ENCODE peak calls at places on chromosomes 2 and 18, in six cellular contexts. One of them, this sample, is unnamed. For H3K27me3, the result is how much of the 10 kb centered on the place peaks cover.

GRCh38 chr2:188495990-188496431 is 204.3 kb downstream of the GULP1 start:
- DNase-seq in H1: no peak
- DNase-seq in trophoblast cell: peak
- DNase-seq in mammary epithelial cell: peak
- DNase-seq in heart right ventricle: no peak
- DNase-seq in tibial artery: no peak
- DNase-seq in this sample: no peak

GRCh38 chr2:39139511-39140237 is 18.8 kb upstream of the SOS1 start:
- DNase-seq in mammary epithelial cell: no peak
- DNase-seq in trophoblast cell: peak
- DNase-seq in heart right ventricle: no peak
- DNase-seq in tibial artery: no peak
- DNase-seq in H1: no peak
- DNase-seq in this sample: no peak

GRCh38 chr2:44943031-44943692 is 1.7 kb downstream of the SIX3 start:
- DNase-seq in H1: no peak
- DNase-seq in tibial artery: no peak
- DNase-seq in trophoblast cell: no peak
- DNase-seq in heart right ventricle: no peak
- DNase-seq in mammary epithelial cell: no peak
- DNase-seq in this sample: no peak

GRCh38 chr2:67625178-67625577 is 228.0 kb downstream of the ETAA1 start:
- DNase-seq in heart right ventricle: no peak
- DNase-seq in trophoblast cell: no peak
- DNase-seq in tibial artery: no peak
- DNase-seq in mammary epithelial cell: no peak
- DNase-seq in H1: no peak
- DNase-seq in this sample: no peak

GRCh38 chr2:204973546-204974071 is 428.3 kb downstream of the PARD3B start:
- DNase-seq in tibial artery: no peak
- DNase-seq in mammary epithelial cell: no peak
- DNase-seq in heart right ventricle: no peak
- DNase-seq in H1: no peak
- DNase-seq in trophoblast cell: no peak
- DNase-seq in this sample: no peak

GRCh38 chr2:220503446-220503845 is 876.0 kb downstream of the SLC4A3 start:
- DNase-seq in trophoblast cell: no peak
- DNase-seq in tibial artery: no peak
- DNase-seq in mammary epithelial cell: no peak
- DNase-seq in H1: no peak
- DNase-seq in heart right ventricle: no peak
- DNase-seq in this sample: no peak

GRCh38 chr2:42169869-42170465 is 814 bp downstream of the EML4 start:
- DNase-seq in heart right ventricle: no peak
- DNase-seq in tibial artery: no peak
- DNase-seq in H1: no peak
- DNase-seq in mammary epithelial cell: no peak
- DNase-seq in trophoblast cell: no peak
- DNase-seq in this sample: no peak

GRCh38 chr18:48983793-48984437 is 33.1 kb upstream of the SMAD7 start:
- DNase-seq in mammary epithelial cell: no peak
- DNase-seq in H1: no peak
- DNase-seq in tibial artery: no peak
- DNase-seq in trophoblast cell: no peak
- DNase-seq in heart right ventricle: no peak
- DNase-seq in this sample: no peak

GRCh38 chr2:108324531-108325256 is 36.0 kb downstream of the SULT1C2 start:
- DNase-seq in mammary epithelial cell: peak
- DNase-seq in heart right ventricle: no peak
- DNase-seq in tibial artery: no peak
- DNase-seq in H1: no peak
- DNase-seq in trophoblast cell: no peak
- DNase-seq in this sample: no peak

DNA sequence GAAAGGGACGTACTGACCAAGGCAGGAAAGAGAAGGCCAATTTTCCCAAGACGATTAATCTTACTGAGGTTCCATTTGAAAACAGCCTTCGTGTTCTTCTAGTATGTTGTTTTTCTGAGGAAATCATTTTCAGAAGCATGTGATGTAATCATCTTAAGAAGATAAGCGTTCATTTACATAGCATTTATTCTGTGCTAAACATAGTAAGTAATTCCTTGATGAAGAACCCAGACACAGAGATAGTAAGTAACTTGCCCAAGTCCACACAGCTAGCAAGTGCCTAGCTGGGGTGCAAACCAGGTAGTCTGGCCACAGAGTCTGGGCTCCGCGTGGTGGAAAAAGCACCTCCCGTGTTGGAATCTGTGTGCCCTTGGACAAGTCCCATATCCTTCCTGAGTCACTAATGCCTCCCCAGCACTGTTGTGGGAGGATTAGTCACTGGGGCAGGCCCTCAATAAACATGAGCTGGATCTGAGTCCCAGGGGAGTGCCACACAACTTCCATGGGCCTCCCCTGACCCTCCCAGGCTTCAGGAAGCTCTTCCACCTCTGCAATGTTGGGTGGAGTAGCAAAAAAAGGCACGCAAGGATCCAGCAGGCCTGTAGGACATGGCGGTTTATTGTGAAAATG is 26.9 kb upstream of the ASAP2 start:
- DNase-seq in trophoblast cell: peak
- DNase-seq in heart right ventricle: peak
- DNase-seq in mammary epithelial cell: peak
- DNase-seq in tibial artery: peak
- DNase-seq in H1: no peak
- DNase-seq in this sample: peak
- H3K4me3 ChIP-seq in trophoblast cell: no peak
- H3K4me3 ChIP-seq in heart right ventricle: no peak
- H3K4me3 ChIP-seq in mammary epithelial cell: no peak
- H3K4me3 ChIP-seq in tibial artery: no peak
- H3K4me3 ChIP-seq in H1: no peak
- H3K4me3 ChIP-seq in this sample: no peak

GRCh38 chr18:57430983-57431382 is 4.2 kb upstream of the ONECUT2 start:
- DNase-seq in mammary epithelial cell: no peak
- DNase-seq in H1: no peak
- DNase-seq in heart right ventricle: no peak
- DNase-seq in tibial artery: no peak
- DNase-seq in trophoblast cell: no peak
- DNase-seq in this sample: no peak

GRCh38 chr18:57430166-57430958 is 4.8 kb upstream of the ONECUT2 start:
- DNase-seq in heart right ventricle: no peak
- DNase-seq in tibial artery: no peak
- DNase-seq in H1: no peak
- DNase-seq in mammary epithelial cell: no peak
- DNase-seq in trophoblast cell: no peak
- DNase-seq in this sample: no peak

GRCh38 chr18:57431512-57432080 is 3.6 kb upstream of the ONECUT2 start:
- DNase-seq in tibial artery: no peak
- DNase-seq in trophoblast cell: no peak
- DNase-seq in mammary epithelial cell: no peak
- DNase-seq in H1: no peak
- DNase-seq in heart right ventricle: no peak
- DNase-seq in this sample: no peak

GRCh38 chr18:57428221-57429150 is 6.7 kb upstream of the ONECUT2 start:
- DNase-seq in trophoblast cell: no peak
- DNase-seq in heart right ventricle: no peak
- DNase-seq in H1: no peak
- DNase-seq in mammary epithelial cell: no peak
- DNase-seq in tibial artery: no peak
- DNase-seq in this sample: no peak

GRCh38 chr18:57429607-57430165 is 5.5 kb upstream of the ONECUT2 start:
- DNase-seq in tibial artery: no peak
- DNase-seq in H1: no peak
- DNase-seq in heart right ventricle: no peak
- DNase-seq in mammary epithelial cell: no peak
- DNase-seq in trophoblast cell: no peak
- DNase-seq in this sample: no peak
- H3K27me3 ChIP-seq in tibial artery: under half
- H3K27me3 ChIP-seq in H1: half or more
- H3K27me3 ChIP-seq in heart right ventricle: half or more
- H3K27me3 ChIP-seq in mammary epithelial cell: half or more
- H3K27me3 ChIP-seq in trophoblast cell: half or more
- H3K27me3 ChIP-seq in this sample: under half

GRCh38 chr18:33708876-33709275 is 130.9 kb downstream of the ASXL3 start:
- DNase-seq in mammary epithelial cell: no peak
- DNase-seq in trophoblast cell: no peak
- DNase-seq in heart right ventricle: no peak
- DNase-seq in H1: no peak
- DNase-seq in tibial artery: no peak
- DNase-seq in this sample: no peak

GRCh38 chr18:33716061-33716683 is 138.2 kb downstream of the ASXL3 start:
- DNase-seq in H1: no peak
- DNase-seq in heart right ventricle: no peak
- DNase-seq in mammary epithelial cell: no peak
- DNase-seq in tibial artery: no peak
- DNase-seq in trophoblast cell: no peak
- DNase-seq in this sample: no peak

GRCh38 chr18:33706391-33706790 is 128.4 kb downstream of the ASXL3 start:
- DNase-seq in trophoblast cell: no peak
- DNase-seq in H1: no peak
- DNase-seq in mammary epithelial cell: no peak
- DNase-seq in heart right ventricle: no peak
- DNase-seq in tibial artery: no peak
- DNase-seq in this sample: no peak

GRCh38 chr18:33711514-33711913 is 133.5 kb downstream of the ASXL3 start:
- DNase-seq in tibial artery: no peak
- DNase-seq in trophoblast cell: no peak
- DNase-seq in H1: no peak
- DNase-seq in mammary epithelial cell: no peak
- DNase-seq in heart right ventricle: no peak
- DNase-seq in this sample: no peak

DNA sequence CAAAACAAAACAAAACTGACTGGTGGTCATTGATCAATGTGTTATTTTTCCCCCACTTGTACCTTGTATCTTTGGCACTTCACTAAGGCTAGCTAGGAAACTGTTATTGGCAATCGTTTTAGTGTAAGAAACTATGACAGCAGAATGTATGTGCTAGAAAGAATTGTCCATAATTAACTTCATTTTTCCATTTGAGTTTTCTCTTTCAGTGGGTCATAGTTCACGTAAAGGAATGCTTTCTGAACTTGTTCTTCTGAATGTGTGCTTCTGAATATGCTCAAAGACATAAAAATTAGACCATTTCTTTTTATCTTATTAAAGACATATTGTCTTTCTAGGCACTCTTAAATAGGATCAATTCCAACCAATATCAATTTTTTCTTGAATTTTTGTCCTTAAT is 132.2 kb downstream of the ASXL3 start:
- DNase-seq in H1: no peak
- DNase-seq in tibial artery: no peak
- DNase-seq in mammary epithelial cell: no peak
- DNase-seq in heart right ventricle: no peak
- DNase-seq in trophoblast cell: no peak
- DNase-seq in this sample: no peak
- H3K4me3 ChIP-seq in H1: no peak
- H3K4me3 ChIP-seq in tibial artery: no peak
- H3K4me3 ChIP-seq in mammary epithelial cell: no peak
- H3K4me3 ChIP-seq in heart right ventricle: no peak
- H3K4me3 ChIP-seq in trophoblast cell: no peak
- H3K4me3 ChIP-seq in this sample: no peak

DNA sequence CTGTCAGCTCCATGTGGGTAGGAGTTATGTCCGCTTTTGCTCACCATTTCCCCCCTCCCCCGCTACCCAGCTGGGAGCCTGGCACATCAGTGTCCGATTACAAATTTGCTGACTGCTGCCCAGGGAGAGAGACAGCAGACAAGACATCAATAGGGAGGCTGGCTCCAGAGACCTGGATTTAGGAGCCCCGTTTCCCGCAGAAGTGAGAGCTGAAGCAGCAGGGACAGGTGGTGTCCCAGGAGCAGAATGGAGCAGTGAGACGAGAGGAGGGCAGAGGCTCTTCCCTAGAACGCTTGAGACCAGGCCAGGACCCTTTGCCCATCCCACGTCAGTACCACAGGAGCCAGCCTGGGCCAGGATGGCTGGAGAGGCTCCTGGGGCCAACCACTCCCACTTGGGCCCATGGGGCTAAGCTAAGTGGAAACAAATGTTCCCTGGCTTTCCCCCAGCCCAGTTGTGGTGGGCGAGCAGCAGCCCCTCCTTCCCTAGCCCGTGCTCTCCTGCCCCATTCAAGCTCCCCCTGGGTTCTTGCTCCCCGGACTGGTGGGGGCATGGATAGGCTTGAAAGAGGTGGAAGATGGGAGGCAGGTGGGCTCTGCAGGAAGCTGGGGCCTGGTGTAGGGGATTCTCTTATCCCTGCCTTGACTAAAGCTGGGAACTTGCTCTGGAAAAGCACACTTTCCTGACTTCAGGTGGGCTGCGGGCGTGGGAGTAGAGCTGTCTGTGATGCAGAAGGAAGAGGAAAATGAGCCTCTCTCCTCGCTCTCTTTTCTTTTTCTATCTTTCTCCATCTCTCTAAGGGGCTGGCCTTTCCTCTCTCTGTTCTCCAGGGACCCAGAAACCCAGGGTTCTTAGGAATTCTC is 4.1 kb upstream of the WNT6 start:
- DNase-seq in heart right ventricle: no peak
- DNase-seq in tibial artery: peak
- DNase-seq in trophoblast cell: no peak
- DNase-seq in H1: no peak
- DNase-seq in mammary epithelial cell: no peak
- DNase-seq in this sample: no peak
- H3K27me3 ChIP-seq in heart right ventricle: half or more
- H3K27me3 ChIP-seq in tibial artery: under half
- H3K27me3 ChIP-seq in trophoblast cell: under half
- H3K27me3 ChIP-seq in H1: half or more
- H3K27me3 ChIP-seq in mammary epithelial cell: under half
- H3K27me3 ChIP-seq in this sample: under half

GRCh38 chr2:118479020-118479419 is 368.4 kb downstream of the EN1 start:
- DNase-seq in heart right ventricle: no peak
- DNase-seq in tibial artery: no peak
- DNase-seq in mammary epithelial cell: no peak
- DNase-seq in H1: no peak
- DNase-seq in trophoblast cell: no peak
- DNase-seq in this sample: no peak
- H3K4me3 ChIP-seq in heart right ventricle: no peak
- H3K4me3 ChIP-seq in tibial artery: no peak
- H3K4me3 ChIP-seq in mammary epithelial cell: no peak
- H3K4me3 ChIP-seq in H1: no peak
- H3K4me3 ChIP-seq in trophoblast cell: no peak
- H3K4me3 ChIP-seq in this sample: no peak

DNA sequence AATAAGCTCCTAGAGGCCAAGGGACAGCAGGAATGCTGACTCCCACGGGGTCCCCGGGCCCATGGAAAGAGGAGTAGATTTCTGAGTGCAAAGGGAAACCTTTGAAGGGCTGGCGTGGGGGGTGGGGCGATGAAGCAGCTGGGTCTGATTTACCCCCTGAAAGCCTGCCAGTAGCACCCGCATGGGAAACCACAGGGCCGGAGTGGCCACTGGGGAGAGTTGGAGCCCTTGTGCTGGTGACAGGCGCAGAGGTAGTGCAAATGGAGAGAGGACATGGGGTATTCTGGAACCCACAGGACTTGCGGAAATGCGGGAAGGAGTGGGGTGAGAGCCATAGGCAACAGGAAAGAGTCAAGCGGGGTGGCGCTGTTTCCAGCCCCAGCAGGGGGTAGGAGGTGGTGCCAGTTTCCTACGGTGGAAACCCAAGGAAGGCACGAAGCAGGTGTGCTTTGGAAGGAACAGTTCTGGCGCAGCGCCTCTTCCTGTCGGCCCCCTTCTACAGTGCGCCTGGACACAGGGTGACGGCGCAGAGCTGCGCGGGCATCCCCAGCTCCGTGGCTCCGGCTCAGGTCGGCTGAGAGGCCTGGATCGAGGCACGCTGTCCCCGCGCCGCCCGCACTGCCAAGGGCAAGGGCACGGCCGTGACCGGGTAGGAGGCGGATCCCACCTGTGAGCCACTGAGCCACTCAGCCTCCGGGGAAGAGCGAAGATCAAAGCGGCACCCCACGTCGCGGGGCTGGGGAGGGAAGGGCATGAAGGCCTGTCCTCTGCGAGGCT is 149.0 kb upstream of the GLI2 start:
- DNase-seq in tibial artery: no peak
- DNase-seq in heart right ventricle: no peak
- DNase-seq in mammary epithelial cell: no peak
- DNase-seq in H1: no peak
- DNase-seq in trophoblast cell: peak
- DNase-seq in this sample: no peak
- H3K27me3 ChIP-seq in tibial artery: under half
- H3K27me3 ChIP-seq in heart right ventricle: under half
- H3K27me3 ChIP-seq in mammary epithelial cell: under half
- H3K27me3 ChIP-seq in H1: under half
- H3K27me3 ChIP-seq in trophoblast cell: under half
- H3K27me3 ChIP-seq in this sample: under half